ENCODE peak calls at places on chromosomes 12 and 14, in ten cellular contexts. One of them, this sample, is unnamed.

GRCh38 chr14:90603336-90603735 is 206.5 kb downstream of the CALM1 start:
- DNase-seq in stomach: no peak
- DNase-seq in cortex of kidney: no peak
- DNase-seq in right cardiac atrium: no peak
- DNase-seq in GM03348: no peak
- DNase-seq in PC-3: no peak
- DNase-seq in AG08396: no peak
- DNase-seq in EH: no peak
- DNase-seq in activated effector memory CD4-positive, alpha-beta T cell treated with Interleukin-2 at 50 U/mL for 16 hours: no peak
- DNase-seq in T-cell: no peak
- DNase-seq in this sample: no peak

GRCh38 chr14:88613552-88614010 is 50.7 kb downstream of the ZC3H14 start:
- DNase-seq in GM03348: peak; percentile 11
- DNase-seq in right cardiac atrium: no peak
- DNase-seq in cortex of kidney: no peak
- DNase-seq in activated effector memory CD4-positive, alpha-beta T cell treated with Interleukin-2 at 50 U/mL for 16 hours: no peak
- DNase-seq in EH: peak; percentile 66
- DNase-seq in AG08396: no peak
- DNase-seq in stomach: peak; percentile 27
- DNase-seq in T-cell: no peak
- DNase-seq in PC-3: peak; percentile 89
- DNase-seq in this sample: peak; percentile 60

GRCh38 chr14:93105362-93105761 is 10.4 kb downstream of the ITPK1 start:
- DNase-seq in T-cell: no peak
- DNase-seq in cortex of kidney: no peak
- DNase-seq in activated effector memory CD4-positive, alpha-beta T cell treated with Interleukin-2 at 50 U/mL for 16 hours: no peak
- DNase-seq in EH: peak; percentile 89
- DNase-seq in right cardiac atrium: peak; percentile 64
- DNase-seq in AG08396: no peak
- DNase-seq in GM03348: peak; percentile 47
- DNase-seq in stomach: peak; percentile 41
- DNase-seq in PC-3: peak; percentile 50
- DNase-seq in this sample: peak; percentile 63

GRCh38 chr14:100428727-100429126 is 105.6 kb downstream of the SLC25A47 start:
- DNase-seq in AG08396: no peak
- DNase-seq in right cardiac atrium: peak; percentile 28
- DNase-seq in stomach: no peak
- DNase-seq in T-cell: no peak
- DNase-seq in PC-3: no peak
- DNase-seq in EH: peak; percentile 61
- DNase-seq in cortex of kidney: no peak
- DNase-seq in activated effector memory CD4-positive, alpha-beta T cell treated with Interleukin-2 at 50 U/mL for 16 hours: no peak
- DNase-seq in GM03348: no peak
- DNase-seq in this sample: peak; percentile 57

GRCh38 chr12:57151741-57152407 is 4.5 kb upstream of the LRP1-AS start:
- DNase-seq in stomach: no peak
- DNase-seq in cortex of kidney: no peak
- DNase-seq in AG08396: peak; percentile 72
- DNase-seq in activated effector memory CD4-positive, alpha-beta T cell treated with Interleukin-2 at 50 U/mL for 16 hours: no peak
- DNase-seq in EH: peak; percentile 81
- DNase-seq in PC-3: peak; percentile 81
- DNase-seq in T-cell: no peak
- DNase-seq in GM03348: peak; percentile 87
- DNase-seq in right cardiac atrium: peak; percentile 63
- DNase-seq in this sample: peak; percentile 86

GRCh38 chr12:106673151-106673550 is 90.3 kb downstream of the RFX4 start:
- DNase-seq in activated effector memory CD4-positive, alpha-beta T cell treated with Interleukin-2 at 50 U/mL for 16 hours: no peak
- DNase-seq in PC-3: no peak
- DNase-seq in AG08396: no peak
- DNase-seq in EH: no peak
- DNase-seq in GM03348: no peak
- DNase-seq in stomach: no peak
- DNase-seq in right cardiac atrium: peak; percentile 12
- DNase-seq in cortex of kidney: no peak
- DNase-seq in T-cell: no peak
- DNase-seq in this sample: no peak

GRCh38 chr14:74038015-74038859 is 19.1 kb downstream of the BBOF1 start:
- DNase-seq in right cardiac atrium: no peak
- DNase-seq in T-cell: no peak
- DNase-seq in cortex of kidney: no peak
- DNase-seq in GM03348: peak; percentile 61
- DNase-seq in activated effector memory CD4-positive, alpha-beta T cell treated with Interleukin-2 at 50 U/mL for 16 hours: no peak
- DNase-seq in stomach: no peak
- DNase-seq in PC-3: peak; percentile 84
- DNase-seq in AG08396: peak; percentile 32
- DNase-seq in EH: peak; percentile 62
- DNase-seq in this sample: peak; percentile 23

GRCh38 chr12:51482808-51483532 is 58.3 kb downstream of the SLC4A8 start:
- DNase-seq in cortex of kidney: no peak
- DNase-seq in T-cell: peak; percentile 12
- DNase-seq in PC-3: no peak
- DNase-seq in activated effector memory CD4-positive, alpha-beta T cell treated with Interleukin-2 at 50 U/mL for 16 hours: no peak
- DNase-seq in GM03348: peak; percentile 17
- DNase-seq in right cardiac atrium: no peak
- DNase-seq in stomach: no peak
- DNase-seq in AG08396: peak; percentile 12
- DNase-seq in EH: no peak
- DNase-seq in this sample: no peak

GRCh38 chr12:88325828-88326214 is 183.7 kb downstream of the TMTC3 start:
- DNase-seq in EH: peak; percentile 79
- DNase-seq in AG08396: peak; percentile 30
- DNase-seq in right cardiac atrium: no peak
- DNase-seq in activated effector memory CD4-positive, alpha-beta T cell treated with Interleukin-2 at 50 U/mL for 16 hours: no peak
- DNase-seq in PC-3: peak; percentile 8
- DNase-seq in GM03348: peak; percentile 20
- DNase-seq in cortex of kidney: no peak
- DNase-seq in stomach: no peak
- DNase-seq in T-cell: no peak
- DNase-seq in this sample: no peak

GRCh38 chr12:110247340-110248095 is 33.5 kb upstream of the ATP2A2 start:
- DNase-seq in PC-3: peak; percentile 74
- DNase-seq in right cardiac atrium: no peak
- DNase-seq in T-cell: no peak
- DNase-seq in AG08396: no peak
- DNase-seq in activated effector memory CD4-positive, alpha-beta T cell treated with Interleukin-2 at 50 U/mL for 16 hours: no peak
- DNase-seq in EH: no peak
- DNase-seq in GM03348: no peak
- DNase-seq in cortex of kidney: no peak
- DNase-seq in stomach: peak; percentile 73
- DNase-seq in this sample: no peak

GRCh38 chr14:22848391-22849164 is 12.2 kb downstream of the MMP14 start:
- DNase-seq in PC-3: no peak
- DNase-seq in EH: peak; percentile 89
- DNase-seq in activated effector memory CD4-positive, alpha-beta T cell treated with Interleukin-2 at 50 U/mL for 16 hours: no peak
- DNase-seq in GM03348: peak; percentile 86
- DNase-seq in stomach: peak; percentile 44
- DNase-seq in T-cell: no peak
- DNase-seq in right cardiac atrium: peak; percentile 82
- DNase-seq in cortex of kidney: no peak
- DNase-seq in AG08396: peak; percentile 77
- DNase-seq in this sample: no peak

GRCh38 chr12:32922546-32923297 is 26.1 kb upstream of the PKP2 start:
- DNase-seq in T-cell: no peak
- DNase-seq in PC-3: no peak
- DNase-seq in EH: no peak
- DNase-seq in stomach: no peak
- DNase-seq in right cardiac atrium: no peak
- DNase-seq in activated effector memory CD4-positive, alpha-beta T cell treated with Interleukin-2 at 50 U/mL for 16 hours: no peak
- DNase-seq in GM03348: no peak
- DNase-seq in AG08396: no peak
- DNase-seq in cortex of kidney: no peak
- DNase-seq in this sample: peak; percentile 13

GRCh38 chr12:57454566-57455373 is at the start of gene INHBE:
- DNase-seq in cortex of kidney: no peak
- DNase-seq in EH: peak; percentile 88
- DNase-seq in stomach: no peak
- DNase-seq in activated effector memory CD4-positive, alpha-beta T cell treated with Interleukin-2 at 50 U/mL for 16 hours: no peak
- DNase-seq in T-cell: no peak
- DNase-seq in GM03348: peak; percentile 86
- DNase-seq in AG08396: peak; percentile 67
- DNase-seq in PC-3: no peak
- DNase-seq in right cardiac atrium: no peak
- DNase-seq in this sample: peak; percentile 19

GRCh38 chr12:107618106-107618505 is 67.5 kb upstream of the PWP1 start:
- DNase-seq in right cardiac atrium: no peak
- DNase-seq in EH: no peak
- DNase-seq in cortex of kidney: no peak
- DNase-seq in PC-3: no peak
- DNase-seq in activated effector memory CD4-positive, alpha-beta T cell treated with Interleukin-2 at 50 U/mL for 16 hours: no peak
- DNase-seq in GM03348: no peak
- DNase-seq in AG08396: no peak
- DNase-seq in stomach: no peak
- DNase-seq in T-cell: no peak
- DNase-seq in this sample: no peak

GRCh38 chr14:76267322-76268012 is 108.5 kb upstream of the ESRRB start:
- DNase-seq in PC-3: no peak
- DNase-seq in T-cell: no peak
- DNase-seq in EH: peak; percentile 52
- DNase-seq in GM03348: no peak
- DNase-seq in activated effector memory CD4-positive, alpha-beta T cell treated with Interleukin-2 at 50 U/mL for 16 hours: no peak
- DNase-seq in cortex of kidney: no peak
- DNase-seq in right cardiac atrium: peak; percentile 75
- DNase-seq in AG08396: peak; percentile 76
- DNase-seq in stomach: peak; percentile 45
- DNase-seq in this sample: no peak